ENCODE peak calls at places on chromosome 19, in four cellular contexts. One of them, this sample, is unnamed.

GRCh38 chr19:55391702-55392615 is 6.2 kb downstream of the RPL28 start:
- DNase-seq in GM12891: no peak
- DNase-seq in HepG2: no peak
- DNase-seq in GM12878: no peak
- DNase-seq in this sample: no peak

GRCh38 chr19:30664358-30665058 is 292.3 kb downstream of the ZNF536 start:
- DNase-seq in GM12891: no peak
- DNase-seq in HepG2: peak
- DNase-seq in GM12878: no peak
- DNase-seq in this sample: no peak

GRCh38 chr19:24004166-24004565 is 82.8 kb upstream of the ZNF254 start:
- DNase-seq in HepG2: no peak
- DNase-seq in GM12891: no peak
- DNase-seq in GM12878: no peak
- DNase-seq in this sample: no peak

GRCh38 chr19:30710721-30711120 is 338.5 kb downstream of the ZNF536 start:
- DNase-seq in GM12878: no peak
- DNase-seq in HepG2: no peak
- DNase-seq in GM12891: no peak
- DNase-seq in this sample: no peak

GRCh38 chr19:5839312-5840017 is at the start of gene FUT6:
- DNase-seq in HepG2: peak
- DNase-seq in GM12878: no peak
- DNase-seq in GM12891: no peak
- DNase-seq in this sample: no peak

GRCh38 chr19:29285878-29286277 is 72.9 kb upstream of the UQCRFS1 start:
- DNase-seq in GM12891: no peak
- DNase-seq in HepG2: no peak
- DNase-seq in GM12878: no peak
- DNase-seq in this sample: no peak

GRCh38 chr19:3458595-3459284 is 21.6 kb downstream of the SMIM24 start:
- DNase-seq in GM12891: no peak
- DNase-seq in HepG2: no peak
- DNase-seq in GM12878: no peak
- DNase-seq in this sample: no peak

GRCh38 chr19:10816691-10817090 is 19.3 kb downstream of the TMED1 start:
- DNase-seq in GM12891: no peak
- DNase-seq in GM12878: no peak
- DNase-seq in HepG2: no peak
- DNase-seq in this sample: no peak

GRCh38 chr19:51807111-51807701 is 12.2 kb downstream of the FPR3 start:
- DNase-seq in HepG2: peak
- DNase-seq in GM12878: no peak
- DNase-seq in GM12891: no peak
- DNase-seq in this sample: no peak

GRCh38 chr19:3123088-3123721 is 12.6 kb upstream of the GNA15 start:
- DNase-seq in HepG2: no peak
- DNase-seq in GM12878: no peak
- DNase-seq in GM12891: no peak
- DNase-seq in this sample: no peak

GRCh38 chr19:6740589-6741348 is 1.3 kb downstream of the TRIP10 start:
- DNase-seq in GM12878: no peak
- DNase-seq in HepG2: no peak
- DNase-seq in GM12891: no peak
- DNase-seq in this sample: no peak

GRCh38 chr19:49347835-49348234 is 12.6 kb downstream of the CD37 start:
- DNase-seq in HepG2: peak
- DNase-seq in GM12891: no peak
- DNase-seq in GM12878: no peak
- DNase-seq in this sample: no peak

GRCh38 chr19:48481191-48481500 is 12.0 kb downstream of the CYTH2 start:
- DNase-seq in GM12878: no peak
- DNase-seq in GM12891: no peak
- DNase-seq in HepG2: no peak
- DNase-seq in this sample: no peak

GRCh38 chr19:21835429-21835809 is 563 bp downstream of the ZNF43 start:
- DNase-seq in GM12878: no peak
- DNase-seq in HepG2: no peak
- DNase-seq in GM12891: no peak
- DNase-seq in this sample: no peak

GRCh38 chr19:48509467-48510194 is 2.0 kb downstream of the LMTK3 start:
- DNase-seq in GM12891: no peak
- DNase-seq in GM12878: no peak
- DNase-seq in HepG2: no peak
- DNase-seq in this sample: no peak

GRCh38 chr19:16023558-16023915 is 52.8 kb upstream of the TPM4 start:
- DNase-seq in GM12878: no peak
- DNase-seq in HepG2: no peak
- DNase-seq in GM12891: no peak
- DNase-seq in this sample: no peak

GRCh38 chr19:16024266-16025107 is 51.8 kb upstream of the TPM4 start:
- DNase-seq in HepG2: no peak
- DNase-seq in GM12891: no peak
- DNase-seq in GM12878: no peak
- DNase-seq in this sample: no peak

GRCh38 chr19:16026756-16027155 is 49.5 kb upstream of the TPM4 start:
- DNase-seq in GM12891: no peak
- DNase-seq in GM12878: no peak
- DNase-seq in HepG2: no peak
- DNase-seq in this sample: no peak

GRCh38 chr19:16026131-16026530 is 50.2 kb upstream of the TPM4 start:
- DNase-seq in GM12891: no peak
- DNase-seq in HepG2: no peak
- DNase-seq in GM12878: no peak
- DNase-seq in this sample: no peak

GRCh38 chr19:16025108-16026101 is 50.9 kb upstream of the TPM4 start:
- DNase-seq in GM12891: no peak
- DNase-seq in GM12878: no peak
- DNase-seq in HepG2: peak
- DNase-seq in this sample: no peak
- TF ChIP-seq TAF1 in GM12891: no peak
- TF ChIP-seq TAF1 in GM12878: no peak
- TF ChIP-seq TAF1 in HepG2: no peak
- TF ChIP-seq TAF1 in this sample: no peak

DNA sequence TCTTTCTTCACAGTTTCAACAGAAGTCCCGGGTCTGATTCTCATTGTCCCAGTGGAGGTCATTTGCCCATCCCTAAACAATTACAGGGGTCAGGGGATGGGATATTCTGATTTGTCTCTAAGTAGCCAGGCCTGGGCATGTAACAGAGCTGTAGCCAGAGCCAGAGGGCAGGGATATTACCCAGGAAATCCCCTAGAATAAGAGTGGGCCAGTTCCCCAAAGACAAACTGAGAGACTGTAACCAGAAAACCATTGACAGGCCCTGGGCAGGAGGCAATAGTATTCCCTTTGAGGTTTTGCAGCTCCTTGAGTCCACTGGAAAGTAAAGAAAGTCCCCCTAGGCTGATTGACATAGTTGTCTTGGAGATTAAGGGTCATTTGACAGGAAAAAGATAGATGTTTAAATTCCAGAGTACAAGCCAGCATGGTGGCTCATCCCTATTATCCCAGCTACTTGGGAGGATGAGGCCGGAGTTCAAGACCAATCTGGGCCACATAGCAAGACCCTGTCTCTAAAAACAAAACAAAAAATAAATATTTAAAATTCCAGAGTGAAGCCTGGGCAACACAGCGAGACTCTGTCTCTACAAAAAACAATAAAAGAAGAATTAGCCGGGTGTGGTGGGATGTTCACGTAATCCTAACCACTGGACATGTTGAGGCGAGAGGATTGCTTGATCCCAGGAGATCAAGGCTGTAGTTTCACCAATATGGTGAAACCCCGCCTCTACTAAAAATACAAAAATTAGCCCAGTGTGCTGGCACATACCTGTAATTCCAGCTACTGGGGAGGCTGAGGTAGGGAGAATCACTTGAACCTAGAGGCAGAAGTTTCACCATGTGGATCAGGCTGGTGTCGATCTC is 1.9 kb upstream of the SDHAF1 start:
- DNase-seq in GM12891: no peak
- DNase-seq in HepG2: no peak
- DNase-seq in GM12878: no peak
- DNase-seq in this sample: no peak
- TF ChIP-seq TAF1 in GM12891: no peak
- TF ChIP-seq TAF1 in HepG2: no peak
- TF ChIP-seq TAF1 in GM12878: no peak
- TF ChIP-seq TAF1 in this sample: no peak

DNA sequence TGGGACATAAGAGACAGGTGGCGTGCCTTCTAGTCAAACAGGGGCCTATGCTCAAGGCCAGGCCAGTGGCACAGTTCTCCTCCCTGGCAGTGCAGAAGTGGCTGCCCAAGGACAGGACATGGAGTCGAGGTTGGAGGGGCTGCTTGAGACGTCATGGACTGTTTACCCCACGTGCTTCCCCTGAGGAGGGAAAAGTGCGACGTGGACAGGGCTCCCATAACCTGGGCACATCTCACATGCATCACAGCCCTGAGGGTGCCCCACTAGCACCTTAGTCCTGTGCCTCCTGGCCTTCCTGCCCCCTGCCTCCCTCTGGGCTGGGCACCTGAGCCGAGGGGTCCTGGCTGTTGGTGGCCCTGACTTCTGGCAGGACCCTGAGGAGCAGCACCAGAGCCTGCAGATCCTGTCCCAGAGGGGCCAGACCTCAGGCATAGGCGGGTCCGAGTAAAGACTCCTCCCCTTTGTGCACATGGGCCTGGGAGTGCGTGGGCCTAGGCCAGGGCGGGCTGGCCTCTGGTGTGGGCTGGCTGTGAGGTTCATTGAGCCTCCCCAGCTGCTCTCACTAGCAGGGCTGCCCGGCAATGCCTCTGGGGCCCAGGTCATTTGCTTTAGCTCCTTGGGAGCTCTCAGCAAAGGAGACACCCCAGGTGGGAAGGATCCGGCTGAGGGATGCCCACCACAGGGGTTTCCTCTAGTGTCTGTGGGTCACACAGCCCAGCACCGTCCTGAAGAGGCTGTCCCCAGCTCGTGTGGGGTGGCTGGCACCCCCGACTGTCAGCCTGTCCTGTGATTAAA is 65.7 kb downstream of the CEBPG start:
- DNase-seq in GM12891: no peak
- DNase-seq in HepG2: no peak
- DNase-seq in GM12878: no peak
- DNase-seq in this sample: no peak
- TF ChIP-seq TAF1 in GM12891: no peak
- TF ChIP-seq TAF1 in HepG2: no peak
- TF ChIP-seq TAF1 in GM12878: no peak
- TF ChIP-seq TAF1 in this sample: no peak

GRCh38 chr19:38739440-38740251 is 4.6 kb downstream of the CAPN12 start:
- DNase-seq in GM12878: no peak
- DNase-seq in GM12891: no peak
- DNase-seq in HepG2: no peak
- DNase-seq in this sample: peak
- TF ChIP-seq TAF1 in GM12878: no peak
- TF ChIP-seq TAF1 in GM12891: no peak
- TF ChIP-seq TAF1 in HepG2: no peak
- TF ChIP-seq TAF1 in this sample: no peak

GRCh38 chr19:18896421-18896841 is 473 bp upstream of the CERS1 start:
- DNase-seq in GM12891: no peak
- DNase-seq in HepG2: no peak
- DNase-seq in GM12878: no peak
- DNase-seq in this sample: no peak

GRCh38 chr19:18897108-18898029 is 1.4 kb upstream of the CERS1 start:
- DNase-seq in GM12891: no peak
- DNase-seq in HepG2: no peak
- DNase-seq in GM12878: no peak
- DNase-seq in this sample: no peak

GRCh38 chr19:18894254-18895037 is 1.5 kb downstream of the CERS1 start:
- DNase-seq in GM12878: no peak
- DNase-seq in GM12891: no peak
- DNase-seq in HepG2: no peak
- DNase-seq in this sample: no peak

GRCh38 chr19:18895038-18895827 is 725 bp downstream of the CERS1 start:
- DNase-seq in GM12891: no peak
- DNase-seq in HepG2: peak
- DNase-seq in GM12878: no peak
- DNase-seq in this sample: no peak

GRCh38 chr19:18895828-18896341 is at the start of gene CERS1:
- DNase-seq in HepG2: no peak
- DNase-seq in GM12891: no peak
- DNase-seq in GM12878: no peak
- DNase-seq in this sample: no peak
- TF ChIP-seq TAF1 in HepG2: no peak
- TF ChIP-seq TAF1 in GM12891: no peak
- TF ChIP-seq TAF1 in GM12878: no peak
- TF ChIP-seq TAF1 in this sample: no peak

DNA sequence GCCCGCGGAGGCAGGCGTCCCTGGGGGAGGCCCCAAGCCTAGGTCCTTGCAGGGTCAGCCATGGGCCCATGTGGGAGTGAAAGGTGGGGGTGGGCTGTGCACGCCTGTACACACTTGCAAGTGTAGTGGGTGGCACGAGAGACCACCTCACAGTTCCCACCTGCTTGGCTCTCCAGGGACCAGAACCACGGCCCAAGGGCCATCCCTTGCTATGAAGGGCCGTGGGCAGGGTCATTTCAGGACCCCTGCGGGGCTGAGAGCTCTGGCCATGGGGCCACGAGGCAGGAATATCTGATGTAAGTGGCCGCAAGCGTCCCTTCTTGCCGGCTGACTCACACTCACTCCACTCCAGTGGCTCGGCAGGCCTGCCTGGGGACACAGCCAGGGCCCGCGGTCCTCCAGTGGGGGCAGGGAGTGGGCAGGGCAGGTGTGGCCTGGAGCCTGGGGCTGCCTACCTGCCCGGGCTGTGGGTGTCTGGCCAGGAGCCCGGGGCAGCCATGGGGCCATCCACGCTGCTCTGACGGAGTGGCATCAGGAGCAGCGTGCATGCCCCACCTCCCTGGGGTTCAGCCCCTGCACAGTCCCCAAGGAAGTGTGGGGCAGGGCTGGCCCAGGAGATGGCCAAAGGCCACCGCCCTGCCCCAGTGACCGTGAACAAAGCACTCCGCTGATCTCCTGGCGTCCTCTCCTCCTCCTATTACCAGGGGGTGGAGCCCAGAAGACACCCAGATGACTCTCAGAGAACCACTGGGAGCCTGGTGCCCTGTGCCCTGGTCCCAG is 8.6 kb upstream of the MKNK2 start:
- DNase-seq in GM12878: no peak
- DNase-seq in GM12891: no peak
- DNase-seq in HepG2: peak
- DNase-seq in this sample: no peak
- TF ChIP-seq TAF1 in GM12878: no peak
- TF ChIP-seq TAF1 in GM12891: no peak
- TF ChIP-seq TAF1 in HepG2: peak
- TF ChIP-seq TAF1 in this sample: no peak